ENCODE peak calls at places on chromosomes 7 and 10, in nine cellular contexts. One of them, this sample, is unnamed.

GRCh38 chr7:2860627-2861133 is 16.6 kb upstream of the GNA12 start:
- DNase-seq in HT-29: peak; percentile 96
- DNase-seq in cardiac muscle cell: no peak
- DNase-seq in Caki2: no peak
- DNase-seq in amygdala: no peak
- DNase-seq in substantia nigra: no peak
- DNase-seq in H7: no peak
- DNase-seq in heart right ventricle: no peak
- DNase-seq in EL: no peak
- DNase-seq in this sample: no peak

GRCh38 chr10:52956451-52956850 is 183.9 kb upstream of the MBL2 start:
- DNase-seq in substantia nigra: no peak
- DNase-seq in heart right ventricle: no peak
- DNase-seq in HT-29: no peak
- DNase-seq in H7: no peak
- DNase-seq in Caki2: peak; percentile 12
- DNase-seq in amygdala: no peak
- DNase-seq in cardiac muscle cell: no peak
- DNase-seq in EL: no peak
- DNase-seq in this sample: no peak

GRCh38 chr10:59965899-59966650 is 59.7 kb upstream of the CCDC6 start:
- DNase-seq in heart right ventricle: no peak
- DNase-seq in EL: no peak
- DNase-seq in amygdala: no peak
- DNase-seq in HT-29: peak; percentile 51
- DNase-seq in cardiac muscle cell: no peak
- DNase-seq in Caki2: no peak
- DNase-seq in substantia nigra: no peak
- DNase-seq in H7: no peak
- DNase-seq in this sample: no peak

GRCh38 chr7:140403878-140404564 is at the start of gene RAB19:
- DNase-seq in cardiac muscle cell: peak; percentile 27
- DNase-seq in EL: no peak
- DNase-seq in Caki2: no peak
- DNase-seq in heart right ventricle: no peak
- DNase-seq in HT-29: peak; percentile 69
- DNase-seq in amygdala: no peak
- DNase-seq in substantia nigra: no peak
- DNase-seq in H7: peak; percentile 85
- DNase-seq in this sample: no peak

GRCh38 chr7:135772639-135773019 is 24.0 kb upstream of the FAM180A start:
- DNase-seq in Caki2: no peak
- DNase-seq in heart right ventricle: no peak
- DNase-seq in cardiac muscle cell: no peak
- DNase-seq in substantia nigra: no peak
- DNase-seq in HT-29: no peak
- DNase-seq in EL: no peak
- DNase-seq in H7: no peak
- DNase-seq in amygdala: no peak
- DNase-seq in this sample: no peak

GRCh38 chr10:133127291-133128125 is 32.5 kb upstream of the KNDC1 start:
- DNase-seq in amygdala: no peak
- DNase-seq in EL: no peak
- DNase-seq in Caki2: no peak
- DNase-seq in substantia nigra: no peak
- DNase-seq in heart right ventricle: no peak
- DNase-seq in HT-29: no peak
- DNase-seq in cardiac muscle cell: no peak
- DNase-seq in H7: peak; percentile 98
- DNase-seq in this sample: no peak

GRCh38 chr10:92702301-92702916 is 12.7 kb downstream of the HHEX start:
- DNase-seq in EL: no peak
- DNase-seq in amygdala: no peak
- DNase-seq in cardiac muscle cell: no peak
- DNase-seq in Caki2: no peak
- DNase-seq in substantia nigra: no peak
- DNase-seq in heart right ventricle: no peak
- DNase-seq in HT-29: no peak
- DNase-seq in H7: no peak
- DNase-seq in this sample: no peak

GRCh38 chr7:69534461-69535041 is 63.7 kb upstream of the AUTS2 start:
- DNase-seq in heart right ventricle: no peak
- DNase-seq in HT-29: no peak
- DNase-seq in cardiac muscle cell: no peak
- DNase-seq in amygdala: no peak
- DNase-seq in Caki2: no peak
- DNase-seq in substantia nigra: no peak
- DNase-seq in H7: peak; percentile 33
- DNase-seq in EL: no peak
- DNase-seq in this sample: no peak

GRCh38 chr7:82655965-82656364 is 212.4 kb upstream of the CACNA2D1 start:
- DNase-seq in heart right ventricle: no peak
- DNase-seq in substantia nigra: no peak
- DNase-seq in amygdala: no peak
- DNase-seq in EL: no peak
- DNase-seq in HT-29: no peak
- DNase-seq in H7: no peak
- DNase-seq in cardiac muscle cell: no peak
- DNase-seq in Caki2: no peak
- DNase-seq in this sample: no peak

GRCh38 chr7:17558558-17559332 is 260.3 kb downstream of the AHR start:
- DNase-seq in substantia nigra: no peak
- DNase-seq in amygdala: no peak
- DNase-seq in HT-29: peak; percentile 71
- DNase-seq in EL: no peak
- DNase-seq in heart right ventricle: no peak
- DNase-seq in Caki2: peak; percentile 86
- DNase-seq in H7: no peak
- DNase-seq in cardiac muscle cell: no peak
- DNase-seq in this sample: no peak

GRCh38 chr10:34978080-34978479 is 112.1 kb downstream of the CUL2 start:
- DNase-seq in cardiac muscle cell: no peak
- DNase-seq in heart right ventricle: no peak
- DNase-seq in Caki2: no peak
- DNase-seq in H7: no peak
- DNase-seq in HT-29: no peak
- DNase-seq in amygdala: no peak
- DNase-seq in EL: no peak
- DNase-seq in substantia nigra: no peak
- DNase-seq in this sample: no peak

GRCh38 chr10:77315511-77316129 is 322.0 kb downstream of the KCNMA1 start:
- DNase-seq in EL: no peak
- DNase-seq in substantia nigra: no peak
- DNase-seq in H7: no peak
- DNase-seq in Caki2: no peak
- DNase-seq in cardiac muscle cell: no peak
- DNase-seq in HT-29: no peak
- DNase-seq in amygdala: no peak
- DNase-seq in heart right ventricle: no peak
- DNase-seq in this sample: no peak

GRCh38 chr7:45601816-45602540 is 27.8 kb downstream of the ADCY1 start:
- DNase-seq in amygdala: no peak
- DNase-seq in EL: no peak
- DNase-seq in heart right ventricle: no peak
- DNase-seq in Caki2: no peak
- DNase-seq in H7: peak; percentile 4
- DNase-seq in substantia nigra: no peak
- DNase-seq in HT-29: no peak
- DNase-seq in cardiac muscle cell: no peak
- DNase-seq in this sample: no peak

GRCh38 chr7:73612598-73613269 is 11.6 kb downstream of the MLXIPL start:
- DNase-seq in cardiac muscle cell: peak; percentile 33
- DNase-seq in H7: peak; percentile 57
- DNase-seq in Caki2: peak; percentile 99
- DNase-seq in EL: peak; percentile 43
- DNase-seq in heart right ventricle: no peak
- DNase-seq in HT-29: peak; percentile 68
- DNase-seq in substantia nigra: no peak
- DNase-seq in amygdala: no peak
- DNase-seq in this sample: no peak

GRCh38 chr7:10022957-10023356 is 950.7 kb upstream of the PHF14 start:
- DNase-seq in H7: peak; percentile 3
- DNase-seq in cardiac muscle cell: peak; percentile 67
- DNase-seq in amygdala: no peak
- DNase-seq in HT-29: peak; percentile 68
- DNase-seq in heart right ventricle: peak; percentile 11
- DNase-seq in substantia nigra: peak; percentile 4
- DNase-seq in EL: no peak
- DNase-seq in Caki2: peak; percentile 12
- DNase-seq in this sample: no peak

GRCh38 chr7:134941185-134941900 is 45.0 kb upstream of the AGBL3 start:
- DNase-seq in Caki2: peak; percentile 62
- DNase-seq in heart right ventricle: peak; percentile 22
- DNase-seq in H7: peak; percentile 19
- DNase-seq in cardiac muscle cell: no peak
- DNase-seq in EL: peak; percentile 93
- DNase-seq in HT-29: no peak
- DNase-seq in substantia nigra: no peak
- DNase-seq in amygdala: no peak
- DNase-seq in this sample: peak; percentile 51

GRCh38 chr10:46220872-46221538 is 65.8 kb upstream of the ANTXRL start:
- DNase-seq in HT-29: peak; percentile 7
- DNase-seq in cardiac muscle cell: no peak
- DNase-seq in EL: no peak
- DNase-seq in heart right ventricle: no peak
- DNase-seq in Caki2: no peak
- DNase-seq in substantia nigra: no peak
- DNase-seq in H7: peak; percentile 14
- DNase-seq in amygdala: no peak
- DNase-seq in this sample: no peak

GRCh38 chr10:79397575-79398303 is 47.7 kb downstream of the ZCCHC24 start:
- DNase-seq in HT-29: no peak
- DNase-seq in Caki2: no peak
- DNase-seq in cardiac muscle cell: no peak
- DNase-seq in H7: no peak
- DNase-seq in substantia nigra: no peak
- DNase-seq in EL: no peak
- DNase-seq in amygdala: no peak
- DNase-seq in heart right ventricle: no peak
- DNase-seq in this sample: no peak

GRCh38 chr10:132345345-132345744 is 13.4 kb downstream of the LRRC27 start:
- DNase-seq in cardiac muscle cell: no peak
- DNase-seq in EL: no peak
- DNase-seq in H7: no peak
- DNase-seq in amygdala: no peak
- DNase-seq in Caki2: no peak
- DNase-seq in substantia nigra: no peak
- DNase-seq in heart right ventricle: no peak
- DNase-seq in HT-29: no peak
- DNase-seq in this sample: no peak